ENCODE peak calls at places on chromosomes 11 and 22, in six cellular contexts. F is stimulated activated effector memory CD8-positive, alpha-beta T cell treated with anti-CD3 and anti-CD28 coated beads, Interleukin-12 subunit alpha, Interleukin-12 subunit beta, amount 100 ng/mL, for 72 hours; M is DMS79; A is memory B cell; K is NCI-H1417; S is IMR-90. L is an unnamed sample.

GRCh38 chr22:45642966-45643365 is 28.7 kb upstream of the ATXN10 start:
- DNase-seq in F (no peak), M (no peak), A (no peak), K (no peak), S (no peak), L (no peak)

GRCh38 chr11:34432822-34433221 is 5.9 kb upstream of the CAT start:
- DNase-seq in F (no peak), M (no peak), A (no peak), K (no peak), S (no peak), L (no peak)

GRCh38 chr22:42461511-42461910 is 29.3 kb upstream of the NFAM1 start:
- DNase-seq in F (no peak), M (peak; percentile 33), A (no peak), K (peak; percentile 79), S (no peak), L (no peak)

GRCh38 chr11:12188548-12189317 is 78.3 kb downstream of the MICAL2 start:
- DNase-seq in F (no peak), M (no peak), A (no peak), K (no peak), S (no peak), L (no peak)

GRCh38 chr11:64385953-64386704 is 27.2 kb downstream of the RPS6KA4 start:
- DNase-seq in F (no peak), M (no peak), A (no peak), K (no peak), S (peak; percentile 35), L (no peak)

GRCh38 chr11:43575931-43576833 is 104.4 kb upstream of the HSD17B12 start:
- DNase-seq in F (no peak), M (no peak), A (no peak), K (no peak), S (no peak), L (no peak)

GRCh38 chr22:24370426-24370825 is 57.0 kb upstream of the ADORA2A start:
- DNase-seq in F (no peak), M (no peak), A (no peak), K (no peak), S (no peak), L (no peak)

GRCh38 chr22:46149493-46149997 is 781 bp upstream of the PPARA start:
- DNase-seq in F (peak; percentile 21), M (no peak), A (peak; percentile 28), K (no peak), S (no peak), L (no peak)

GRCh38 chr11:34819740-34820482 is 96.3 kb downstream of the APIP start:
- DNase-seq in F (no peak), M (no peak), A (no peak), K (no peak), S (no peak), L (no peak)